ENCODE peak calls at places on chromosomes 4 and X, in eight cellular contexts. O, L, R, Y, Q, A, M and B are unnamed samples.

GRCh38 chr4:11496313-11496956 is 67.7 kb upstream of the HS3ST1 start:
- DNase-seq in O (no peak), R (no peak), Y (no peak), M (no peak), Q (no peak), L (no peak), A (no peak), B (no peak)

GRCh38 chrX:141935645-141936044 is 32.0 kb downstream of the MAGEC1 start:
- DNase-seq in Q (no peak), M (no peak), O (no peak), A (no peak), Y (no peak), R (no peak), L (no peak), B (no peak)

GRCh38 chr4:146469053-146469452 is 52.7 kb downstream of the SLC10A7 start:
- DNase-seq in Y (no peak), A (no peak), O (no peak), R (no peak), M (no peak), L (no peak), Q (no peak), B (no peak)

GRCh38 chr4:110364911-110365520 is 110.9 kb upstream of the ENPEP start:
- DNase-seq in Y (no peak), Q (no peak), A (peak), R (no peak), M (peak), L (peak), O (no peak), B (no peak)

GRCh38 chrX:136450050-136450830 is 37.5 kb upstream of the BRS3 start:
- DNase-seq in Y (no peak), R (peak), Q (no peak), M (no peak), O (no peak), A (no peak), L (peak), B (peak)

GRCh38 chr4:143046454-143046853 is 138.3 kb upstream of the USP38 start:
- DNase-seq in A (no peak), R (no peak), Y (no peak), M (no peak), Q (no peak), L (no peak), O (no peak), B (no peak)

GRCh38 chrX:41621236-41621651 is 67.5 kb upstream of the GPR34 start:
- DNase-seq in Q (no peak), Y (no peak), R (peak), A (peak), O (no peak), M (peak), L (peak), B (no peak)

GRCh38 chr4:52729586-52729985 is 21.6 kb downstream of the ERVMER34-1 start:
- DNase-seq in Y (no peak), O (no peak), A (no peak), Q (no peak), M (no peak), L (no peak), R (no peak), B (no peak)

GRCh38 chr4:95077864-95078263 is 320.1 kb downstream of the BMPR1B start:
- DNase-seq in Q (no peak), Y (no peak), O (no peak), L (peak), A (peak), M (no peak), R (no peak), B (no peak)

GRCh38 chr4:176549161-176549865 is 229.5 kb downstream of the SPCS3 start:
- DNase-seq in Y (no peak), M (no peak), O (no peak), A (no peak), R (no peak), L (peak), Q (no peak), B (no peak)

GRCh38 chrX:151825927-151826471 is 86.7 kb upstream of the MAGEA4 start:
- DNase-seq in O (no peak), Q (no peak), A (peak), M (no peak), L (peak), R (peak), Y (no peak), B (peak)

GRCh38 chr4:113004655-113005054 is 44.8 kb upstream of the ANK2 start:
- DNase-seq in R (no peak), L (no peak), A (no peak), Q (no peak), Y (no peak), M (no peak), O (no peak), B (no peak)

GRCh38 chr4:137310156-137310555 is 222.1 kb downstream of the PCDH18 start:
- DNase-seq in R (no peak), O (no peak), L (no peak), Y (no peak), M (no peak), A (peak), Q (no peak), B (no peak)

GRCh38 chrX:77892887-77893286 is 2.3 kb downstream of the MAGT1 start:
- DNase-seq in A (no peak), O (no peak), Q (no peak), L (no peak), M (no peak), Y (no peak), R (no peak), B (no peak)

GRCh38 chr4:87589531-87589930 is 18.8 kb upstream of the DSPP start:
- DNase-seq in O (no peak), L (peak), A (peak), R (peak), M (no peak), Q (no peak), Y (no peak), B (peak)

GRCh38 chr4:95572304-95572991 is 23.7 kb upstream of the UNC5C start:
- DNase-seq in R (no peak), A (peak), M (no peak), Y (peak), O (no peak), Q (peak), L (peak), B (no peak)

GRCh38 chr4:122861544-122861943 is 34.9 kb downstream of the FGF2 start:
- DNase-seq in R (no peak), O (no peak), A (no peak), Q (no peak), L (no peak), Y (no peak), M (no peak), B (no peak)

GRCh38 chr4:1400191-1400805 is 5.9 kb downstream of the NKX1-1 start:
- DNase-seq in R (no peak), M (no peak), Y (peak), Q (peak), O (no peak), A (no peak), L (no peak), B (no peak)

DNA sequence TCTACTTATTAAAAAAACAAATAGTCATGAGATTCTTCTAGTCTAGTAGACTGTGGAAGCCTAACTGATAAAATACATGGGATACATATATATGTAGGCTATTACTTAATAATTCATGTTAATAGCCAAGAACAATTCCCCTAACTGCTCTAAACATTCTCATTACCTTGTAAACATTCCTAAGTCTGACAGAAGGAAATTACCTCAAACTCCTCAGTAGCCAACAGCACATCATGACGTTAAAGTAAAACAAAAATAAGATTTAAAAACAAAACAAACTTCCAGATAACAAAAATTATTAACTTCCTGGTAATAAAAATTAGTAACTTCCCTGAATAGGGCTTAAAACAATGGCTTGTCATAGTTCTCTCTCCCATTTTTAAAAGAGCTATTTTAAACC is 109.2 kb downstream of the WDFY3 start:
- DNase-seq in A (no peak), Y (no peak), M (no peak), Q (no peak), O (no peak), R (no peak), L (no peak), B (no peak)
- H3K27ac ChIP-seq in A (no peak), Y (no peak), M (no peak), Q (no peak), O (no peak), R (no peak), L (no peak), B (no peak)

GRCh38 chr4:5707366-5708133 is 809 bp downstream of the EVC2 start:
- DNase-seq in M (no peak), Q (no peak), O (no peak), L (peak), Y (no peak), A (no peak), R (no peak), B (no peak)
- H3K27ac ChIP-seq in M (no peak), Q (no peak), O (peak), L (no peak), Y (peak), A (peak), R (peak), B (no peak)

DNA sequence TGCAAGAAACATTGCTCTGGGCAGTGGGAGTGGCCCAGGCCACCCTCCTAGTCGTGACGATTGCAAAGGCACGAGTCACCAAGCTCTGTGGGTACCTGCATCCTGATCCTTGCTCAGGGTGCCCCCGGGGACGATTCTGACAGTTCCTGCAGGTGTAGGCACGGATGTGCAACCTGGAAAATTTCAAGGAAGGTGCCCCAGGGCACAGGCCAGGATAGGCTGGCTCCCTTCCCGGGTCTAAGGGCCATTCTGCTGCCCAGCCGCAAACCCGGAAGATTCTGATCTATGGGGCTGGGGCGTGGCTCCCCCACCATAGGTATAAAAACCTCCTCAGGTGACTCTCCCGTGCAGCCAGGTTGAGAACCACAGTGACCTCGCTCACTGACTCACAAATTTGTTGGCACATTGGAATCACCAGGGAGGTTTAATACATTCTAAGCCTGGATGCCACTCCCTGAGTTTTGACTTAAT is 228.5 kb downstream of the PTTG2 start:
- DNase-seq in Y (no peak), L (no peak), R (no peak), O (no peak), Q (no peak), M (peak), A (no peak), B (no peak)
- H3K27ac ChIP-seq in Y (no peak), L (no peak), R (peak), O (peak), Q (no peak), M (peak), A (no peak), B (peak)

DNA sequence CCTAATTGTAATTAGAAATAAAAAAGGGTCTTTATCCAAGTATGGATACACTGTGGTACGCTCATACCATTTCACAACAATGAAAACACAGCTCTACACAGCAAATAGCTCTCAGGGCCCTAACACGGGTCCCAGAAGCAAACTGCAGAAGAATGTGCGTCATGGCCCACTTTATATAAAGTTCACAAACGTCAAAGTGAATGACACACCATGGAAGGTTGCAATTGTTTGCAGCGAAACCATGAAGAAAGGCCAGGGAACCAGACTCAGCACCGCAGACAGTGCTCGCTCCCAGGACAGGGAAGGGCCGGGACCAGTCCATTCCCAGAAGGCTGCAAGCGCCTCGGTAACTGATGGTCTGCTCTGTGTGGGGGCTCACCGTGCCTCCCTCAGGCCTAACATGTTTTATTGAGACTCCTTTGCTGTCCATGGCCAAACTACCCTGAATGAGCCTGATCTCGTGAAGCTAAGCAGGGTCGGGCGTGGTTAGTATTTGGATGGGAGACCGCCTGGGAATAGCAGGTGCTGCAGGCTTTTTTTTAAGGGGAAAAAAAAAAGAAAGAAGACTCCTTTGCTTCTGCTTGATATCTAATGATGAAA is 47.8 kb downstream of the ACOX3 start:
- DNase-seq in M (no peak), A (no peak), Q (no peak), O (no peak), L (no peak), R (no peak), Y (no peak), B (no peak)
- H3K27ac ChIP-seq in M (no peak), A (no peak), Q (no peak), O (peak), L (no peak), R (no peak), Y (no peak), B (no peak)

GRCh38 chrX:153634832-153635231 is 12.2 kb upstream of the DUSP9 start:
- DNase-seq in Q (no peak), M (no peak), A (no peak), L (no peak), O (peak), R (no peak), Y (no peak), B (no peak)
- H3K27ac ChIP-seq in Q (no peak), M (no peak), A (no peak), L (no peak), O (no peak), R (no peak), Y (no peak), B (no peak)